ENCODE peak calls at places on chromosomes 13 and 19, in five cellular contexts. G is K562, Q is adrenal gland, H is WERI-Rb-1, O is IMR-90. K is an unnamed sample.

GRCh38 chr19:10644351-10645007 is 9.7 kb upstream of the ILF3 start:
- DNase-seq in G (peak), Q (peak), H (peak), O (peak), K (peak)

GRCh38 chr13:45731455-45731854 is 29.3 kb downstream of the CBY2 start:
- DNase-seq in G (no peak), Q (no peak), H (no peak), O (no peak), K (no peak)

GRCh38 chr13:96490590-96490989 is 400.7 kb downstream of the HS6ST3 start:
- DNase-seq in G (no peak), Q (no peak), H (no peak), O (no peak), K (no peak)

GRCh38 chr13:44795176-44795575 is 194.1 kb downstream of the NUFIP1 start:
- DNase-seq in G (no peak), Q (no peak), H (no peak), O (peak), K (no peak)

GRCh38 chr13:65532231-65532630 is 1697.9 kb downstream of the PCDH9 start:
- DNase-seq in G (no peak), Q (no peak), H (no peak), O (no peak), K (no peak)

GRCh38 chr19:32387701-32388392 is 17.7 kb upstream of the DPY19L3 start:
- DNase-seq in G (no peak), Q (no peak), H (peak), O (peak), K (no peak)

GRCh38 chr19:8323781-8324185 is 2.5 kb downstream of the RPS28 start:
- DNase-seq in G (peak), Q (no peak), H (no peak), O (no peak), K (no peak)

GRCh38 chr19:2970201-2970838 is 7.0 kb upstream of the TLE6 start:
- DNase-seq in G (no peak), Q (no peak), H (no peak), O (no peak), K (no peak)

GRCh38 chr19:6416658-6417405 is 7.8 kb downstream of the KHSRP start:
- DNase-seq in G (no peak), Q (no peak), H (no peak), O (no peak), K (no peak)

DNA sequence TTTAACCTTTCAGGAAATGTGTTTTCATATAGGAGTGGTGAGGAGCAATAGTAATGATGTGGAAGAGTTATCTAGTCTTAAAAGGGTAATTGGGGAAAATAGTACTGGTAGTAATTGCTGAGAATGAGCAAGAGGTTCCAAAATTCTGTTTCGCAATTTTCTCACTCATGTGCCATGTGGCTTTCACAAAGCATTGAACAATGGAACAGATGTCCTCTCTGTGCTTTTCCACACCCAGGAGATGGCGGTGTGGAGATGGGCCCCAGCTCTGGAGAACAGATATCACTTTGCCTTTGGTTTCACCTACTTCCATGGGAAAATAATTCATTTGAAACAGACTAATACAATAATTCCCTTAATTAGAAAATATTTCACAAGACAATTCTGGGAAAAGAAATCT is 170.0 kb upstream of the SLC10A2 start:
- DNase-seq in G (no peak), Q (no peak), H (peak), O (no peak), K (peak)
- TF ChIP-seq CTCF in G (no peak), Q (no peak), H (peak), O (no peak), K (peak)

DNA sequence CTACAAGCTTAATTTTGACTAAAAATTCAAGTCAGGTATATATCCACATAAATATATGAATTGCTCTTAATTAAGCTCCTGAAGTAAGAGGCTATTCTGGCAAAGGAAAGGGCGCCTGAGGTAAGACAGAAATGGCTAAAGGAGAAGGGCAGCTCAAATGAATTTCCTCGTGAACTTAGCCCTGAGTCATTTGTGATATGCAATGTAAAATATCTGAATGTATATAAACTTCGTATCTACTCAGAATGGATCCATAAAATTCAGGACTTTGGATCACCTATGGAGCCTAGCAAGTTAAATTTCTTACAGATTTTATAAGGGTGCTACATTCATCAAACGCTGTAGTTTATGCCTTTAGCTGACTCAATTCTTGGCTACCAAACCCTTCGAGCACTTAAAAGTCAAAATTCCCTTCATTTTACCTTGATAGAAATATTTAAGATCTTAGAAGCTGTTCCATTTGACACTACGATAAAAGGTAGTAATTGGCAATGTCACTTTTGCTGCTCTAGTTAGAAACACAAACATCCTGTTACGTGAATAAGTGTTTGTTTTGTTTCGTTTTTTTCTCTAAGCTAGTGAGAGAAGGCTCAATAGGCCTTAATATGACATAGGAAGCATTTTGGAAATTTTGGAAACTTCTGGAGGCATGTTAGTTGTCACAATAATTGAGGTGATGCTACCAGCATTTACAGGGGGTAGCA is 69.2 kb downstream of the DIAPH3 start:
- DNase-seq in G (no peak), Q (no peak), H (no peak), O (no peak), K (no peak)
- H3K4me3 ChIP-seq in G (no peak), Q (no peak), H (no peak), O (no peak), K (no peak)

GRCh38 chr13:70568571-70568970 is 460.3 kb upstream of the KLHL1 start:
- DNase-seq in G (peak), Q (no peak), H (no peak), O (peak), K (peak)
- TF ChIP-seq CTCF in G (peak), Q (peak), H (no peak), O (peak), K (peak)

DNA sequence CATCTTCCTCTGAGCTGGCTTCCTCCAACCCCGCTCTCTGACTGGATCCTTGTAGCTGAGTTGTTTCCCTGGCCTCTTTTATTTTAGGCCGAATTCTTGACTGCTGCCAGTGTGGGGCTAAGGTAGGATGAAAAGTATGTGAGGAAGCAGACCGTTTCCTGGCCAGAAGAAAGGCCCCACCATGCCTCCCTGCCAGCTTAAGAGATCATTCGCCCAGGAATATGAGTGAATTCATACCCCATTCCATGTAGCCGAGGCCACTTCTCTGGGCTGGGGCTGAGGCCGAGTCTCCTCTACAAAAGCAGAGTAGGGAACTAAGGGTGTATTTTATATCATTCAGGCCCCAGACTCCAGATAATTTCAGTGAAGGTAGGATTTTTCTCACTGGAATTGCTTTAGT is 32.3 kb downstream of the NFIX start:
- DNase-seq in G (no peak), Q (no peak), H (no peak), O (no peak), K (no peak)
- H3K4me3 ChIP-seq in G (no peak), Q (no peak), H (no peak), O (no peak), K (no peak)

GRCh38 chr13:30572859-30573275 is 44.9 kb upstream of the USPL1 start:
- DNase-seq in G (no peak), Q (no peak), H (no peak), O (peak), K (no peak)
- TF ChIP-seq CTCF in G (peak), Q (no peak), H (no peak), O (peak), K (peak)